ENCODE peak calls at places on chromosomes 13 and 19, in ten cellular contexts. R is psoas muscle, C is IMR-90, H is lung, G is aorta, Q is neural progenitor cell, T is endodermal cell, K is heart left ventricle, W is MM.1S, M is tibial artery. F is an unnamed sample.
A peak's percentile ranks its signal among the peaks of the same experiment; 100 is the strongest.

GRCh38 chr13:50152224-50152623 is 137.0 kb downstream of the KCNRG start:
- DNase-seq in R (no peak), C (no peak), H (no peak), G (no peak), Q (no peak), T (no peak), K (no peak), W (peak; percentile 12), M (no peak), F (no peak)

GRCh38 chr19:10677796-10678195 is 23.4 kb upstream of the QTRT1 start:
- DNase-seq in R (no peak), C (no peak), H (no peak), G (no peak), Q (no peak), T (no peak), K (no peak), W (no peak), M (no peak), F (no peak)

GRCh38 chr13:92991687-92992086 is 234.9 kb upstream of the GPC6 start:
- DNase-seq in R (no peak), C (peak; percentile 11), H (no peak), G (no peak), Q (no peak), T (no peak), K (no peak), W (no peak), M (no peak), F (no peak)

GRCh38 chr13:101623469-101624209 is 171.2 kb downstream of the ITGBL1 start:
- DNase-seq in R (no peak), C (peak; percentile 24), H (no peak), G (no peak), Q (no peak), T (no peak), K (no peak), W (no peak), M (no peak), F (no peak)

GRCh38 chr13:26185720-26186119 is 36.4 kb downstream of the RNF6 start:
- DNase-seq in R (no peak), C (peak; percentile 3), H (no peak), G (no peak), Q (no peak), T (no peak), K (no peak), W (no peak), M (no peak), F (no peak)

GRCh38 chr13:24747248-24748151 is 16.5 kb upstream of the RNF17 start:
- DNase-seq in R (no peak), C (no peak), H (no peak), G (no peak), Q (peak; percentile 56), T (peak; percentile 78), K (no peak), W (peak; percentile 78), M (no peak), F (peak; percentile 64)

GRCh38 chr13:101309014-101309619 is 107.2 kb downstream of the NALCN start:
- DNase-seq in R (no peak), C (peak; percentile 46), H (no peak), G (no peak), Q (no peak), T (no peak), K (no peak), W (no peak), M (no peak), F (no peak)

GRCh38 chr19:34317311-34317927 is 47.6 kb upstream of the GPI start:
- DNase-seq in R (no peak), C (no peak), H (no peak), G (no peak), Q (no peak), T (no peak), K (peak; percentile 55), W (no peak), M (no peak), F (no peak)

GRCh38 chr13:60143775-60144174 is 20.0 kb downstream of the DIAPH3 start:
- DNase-seq in R (no peak), C (no peak), H (no peak), G (no peak), Q (no peak), T (no peak), K (no peak), W (no peak), M (no peak), F (no peak)

GRCh38 chr19:5913739-5914357 is at the start of gene CAPS:
- DNase-seq in R (peak; percentile 56), C (peak; percentile 23), H (peak; percentile 76), G (peak; percentile 81), Q (no peak), T (no peak), K (peak; percentile 54), W (no peak), M (peak; percentile 78), F (no peak)

GRCh38 chr13:27171244-27171829 is at the start of gene USP12:
- DNase-seq in R (no peak), C (peak; percentile 22), H (no peak), G (peak; percentile 51), Q (no peak), T (peak; percentile 85), K (peak; percentile 41), W (peak; percentile 7), M (peak; percentile 67), F (no peak)

GRCh38 chr19:53092723-53093122 is 10.5 kb downstream of the ZNF160 start:
- DNase-seq in R (no peak), C (no peak), H (no peak), G (no peak), Q (no peak), T (no peak), K (no peak), W (no peak), M (no peak), F (no peak)

GRCh38 chr19:53091855-53092254 is 11.4 kb downstream of the ZNF160 start:
- DNase-seq in R (no peak), C (no peak), H (no peak), G (no peak), Q (no peak), T (no peak), K (no peak), W (no peak), M (no peak), F (no peak)

GRCh38 chr19:53091413-53091812 is 11.8 kb downstream of the ZNF160 start:
- DNase-seq in R (no peak), C (no peak), H (no peak), G (no peak), Q (peak; percentile 61), T (peak; percentile 89), K (no peak), W (no peak), M (no peak), F (peak; percentile 93)

DNA sequence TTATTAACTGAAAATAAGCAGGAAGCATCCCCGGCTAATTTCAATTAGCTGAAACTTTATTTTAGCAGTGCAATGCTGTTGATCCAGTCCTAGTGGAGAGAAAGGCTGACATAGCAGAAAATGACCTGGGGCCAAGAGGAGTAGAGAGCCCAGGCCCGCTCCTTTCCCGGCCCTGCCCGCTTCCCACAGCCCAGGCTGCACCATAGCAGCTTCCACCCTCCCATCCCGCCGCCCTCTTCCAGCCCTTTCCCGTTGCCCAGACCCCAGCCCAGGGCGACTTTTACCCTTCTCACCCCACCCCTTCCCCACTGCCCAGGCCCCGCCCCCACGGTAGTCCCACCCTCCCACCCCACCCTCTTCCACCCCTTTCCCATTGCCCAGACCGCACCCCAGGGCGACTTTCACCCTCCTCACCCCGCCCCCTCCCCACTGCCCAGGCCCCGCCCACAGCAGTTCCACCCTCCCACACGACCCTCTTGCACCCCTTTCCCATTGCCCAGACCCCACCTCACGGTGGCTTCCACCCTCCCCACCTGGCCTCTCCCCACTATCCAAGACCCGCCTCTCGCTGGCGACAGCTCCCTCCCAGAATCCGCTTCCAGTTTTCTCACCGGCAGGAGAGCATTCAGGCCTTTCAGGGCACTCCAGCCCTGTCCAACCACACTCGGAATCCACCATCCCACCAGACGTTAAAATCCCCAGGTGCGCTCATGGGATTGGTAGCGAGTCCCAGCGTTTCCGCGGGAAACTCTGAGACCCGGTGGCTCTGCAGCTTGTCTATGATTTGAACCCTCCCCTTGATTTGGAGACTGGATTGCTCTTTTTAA is 8.3 kb downstream of the ZNF160 start:
- DNase-seq in R (no peak), C (no peak), H (no peak), G (no peak), Q (peak; percentile 84), T (peak; percentile 94), K (no peak), W (no peak), M (no peak), F (peak; percentile 95)
- H3K36me3 ChIP-seq in R (no peaks in the 10 kb centered on the region), C (peaks cover 40% of the 10 kb centered on the region), H (peaks cover 27% of the 10 kb centered on the region), G (peaks cover 7% of the 10 kb centered on the region), Q (no peaks in the 10 kb centered on the region), T (peaks cover 52% of the 10 kb centered on the region), K (peaks cover 10% of the 10 kb centered on the region), W (no peaks in the 10 kb centered on the region), M (peaks cover 31% of the 10 kb centered on the region), F (no peaks in the 10 kb centered on the region)

GRCh38 chr19:1904385-1905070 is 671 bp upstream of the ADAT3 start:
- DNase-seq in R (no peak), C (no peak), H (peak; percentile 78), G (peak; percentile 79), Q (peak; percentile 84), T (peak; percentile 89), K (no peak), W (peak; percentile 37), M (no peak), F (peak; percentile 81)
- H3K4me3 ChIP-seq in R (peak overlapping the region; percentile 79), C (no peak overlapping the region), H (no peak overlapping the region), G (no peak overlapping the region), Q (peak overlapping the region; percentile 20), T (peak overlapping the region; percentile 35), K (no peak overlapping the region), W (peak overlapping the region; percentile 12), M (peak overlapping the region; percentile 60), F (peak overlapping the region; percentile 49)

GRCh38 chr13:110483386-110483785 is 78.1 kb downstream of the RAB20 start:
- DNase-seq in R (no peak), C (no peak), H (no peak), G (no peak), Q (no peak), T (no peak), K (no peak), W (no peak), M (no peak), F (no peak)
- H3K36me3 ChIP-seq in R (no peaks in the 10 kb centered on the region), C (peaks cover 71% of the 10 kb centered on the region), H (peaks cover 37% of the 10 kb centered on the region), G (no peaks in the 10 kb centered on the region), Q (no peaks in the 10 kb centered on the region), T (peaks cover 82% of the 10 kb centered on the region), K (peaks cover 37% of the 10 kb centered on the region), W (no peaks in the 10 kb centered on the region), M (peaks cover 74% of the 10 kb centered on the region), F (peaks cover 15% of the 10 kb centered on the region)

GRCh38 chr19:18432275-18433038 is 5.5 kb downstream of the ISYNA1 start:
- DNase-seq in R (no peak), C (no peak), H (no peak), G (no peak), Q (no peak), T (peak; percentile 55), K (no peak), W (no peak), M (peak; percentile 68), F (peak; percentile 68)
- H3K4me3 ChIP-seq in R (peak overlapping the region; percentile 52), C (no peak overlapping the region), H (no peak overlapping the region), G (no peak overlapping the region), Q (no peak overlapping the region), T (peak overlapping the region; percentile 35), K (no peak overlapping the region), W (no peak overlapping the region), M (peak overlapping the region; percentile 50), F (peak overlapping the region; percentile 53)

GRCh38 chr13:110312669-110313031 is 5.6 kb downstream of the COL4A2 start:
- DNase-seq in R (no peak), C (peak; percentile 93), H (no peak), G (no peak), Q (no peak), T (peak; percentile 46), K (no peak), W (no peak), M (peak; percentile 69), F (no peak)
- H3K36me3 ChIP-seq in R (no peaks in the 10 kb centered on the region), C (peaks cover 62% of the 10 kb centered on the region), H (peaks cover 7% of the 10 kb centered on the region), G (no peaks in the 10 kb centered on the region), Q (no peaks in the 10 kb centered on the region), T (peaks cover 71% of the 10 kb centered on the region), K (no peaks in the 10 kb centered on the region), W (no peaks in the 10 kb centered on the region), M (peaks cover 21% of the 10 kb centered on the region), F (peaks cover 7% of the 10 kb centered on the region)